ENCODE peak calls at places on chromosome 13, in five cellular contexts. B is K562, E is transverse colon, X is sigmoid colon, P is HCT116. J is an unnamed sample.

GRCh38 chr13:34216251-34216650 is 398.3 kb downstream of the RFC3 start:
- DNase-seq in B (no peak), E (no peak), X (no peak), P (no peak), J (no peak)

GRCh38 chr13:46893820-46894533 is 2.9 kb downstream of the HTR2A start:
- DNase-seq in B (peak; percentile 84), E (peak; percentile 66), X (peak; percentile 78), P (peak; percentile 6), J (peak; percentile 69)

GRCh38 chr13:40164137-40164536 is 502.3 kb downstream of the FOXO1 start:
- DNase-seq in B (no peak), E (no peak), X (no peak), P (no peak), J (no peak)

GRCh38 chr13:93767917-93768422 is 541.4 kb downstream of the GPC6 start:
- DNase-seq in B (no peak), E (no peak), X (no peak), P (no peak), J (no peak)

GRCh38 chr13:42497798-42498197 is 76.2 kb upstream of the TNFSF11 start:
- DNase-seq in B (no peak), E (no peak), X (no peak), P (no peak), J (no peak)

GRCh38 chr13:31980842-31981241 is 50.7 kb upstream of the FRY start:
- DNase-seq in B (no peak), E (no peak), X (no peak), P (no peak), J (no peak)

GRCh38 chr13:111852701-111853100 is 214.2 kb upstream of the SOX1 start:
- DNase-seq in B (no peak), E (no peak), X (no peak), P (no peak), J (no peak)

GRCh38 chr13:97142452-97142851 is 79.7 kb upstream of the MBNL2 start:
- DNase-seq in B (peak; percentile 19), E (peak; percentile 70), X (no peak), P (peak; percentile 78), J (no peak)

GRCh38 chr13:59750860-59751259 is 412.9 kb downstream of the DIAPH3 start:
- DNase-seq in B (no peak), E (no peak), X (no peak), P (no peak), J (no peak)

GRCh38 chr13:95948646-95949045 is 104.6 kb downstream of the UGGT2 start:
- DNase-seq in B (no peak), E (no peak), X (no peak), P (no peak), J (no peak)

GRCh38 chr13:23870356-23871146 is 18.6 kb downstream of the MIPEP start:
- DNase-seq in B (no peak), E (no peak), X (no peak), P (no peak), J (no peak)

GRCh38 chr13:49502954-49503353 is 7.2 kb downstream of the PHF11 start:
- DNase-seq in B (no peak), E (peak; percentile 8), X (peak; percentile 74), P (no peak), J (no peak)

GRCh38 chr13:23748591-23748990 is 140.6 kb downstream of the MIPEP start:
- DNase-seq in B (no peak), E (no peak), X (no peak), P (no peak), J (no peak)

GRCh38 chr13:86757236-86757978 is 913.8 kb upstream of the SLITRK5 start:
- DNase-seq in B (no peak), E (no peak), X (no peak), P (no peak), J (no peak)

GRCh38 chr13:63288576-63288975 is 1872.9 kb upstream of the PCDH20 start:
- DNase-seq in B (no peak), E (no peak), X (no peak), P (no peak), J (no peak)

GRCh38 chr13:41311607-41312500 is 787 bp downstream of the NAA16 start:
- DNase-seq in B (no peak), E (peak; percentile 53), X (peak; percentile 68), P (no peak), J (peak; percentile 50)

GRCh38 chr13:82597737-82598136 is 1284.5 kb downstream of the SLITRK1 start:
- DNase-seq in B (no peak), E (no peak), X (no peak), P (no peak), J (peak; percentile 17)

GRCh38 chr13:103349664-103350063 is 283.4 kb upstream of the SLC10A2 start:
- DNase-seq in B (no peak), E (no peak), X (no peak), P (no peak), J (no peak)

GRCh38 chr13:93418398-93418797 is 191.8 kb downstream of the GPC6 start:
- DNase-seq in B (no peak), E (no peak), X (no peak), P (no peak), J (no peak)

GRCh38 chr13:20175406-20175794 is 14.5 kb upstream of the GJA3 start:
- DNase-seq in B (no peak), E (no peak), X (no peak), P (no peak), J (no peak)

GRCh38 chr13:65959305-65959704 is 1270.8 kb downstream of the PCDH9 start:
- DNase-seq in B (no peak), E (no peak), X (no peak), P (no peak), J (no peak)

GRCh38 chr13:19618925-19619324 is 14.5 kb upstream of the MPHOSPH8 start:
- DNase-seq in B (peak; percentile 27), E (no peak), X (no peak), P (peak; percentile 35), J (no peak)

GRCh38 chr13:46614582-46614981 is 61.6 kb downstream of the LRCH1 start:
- DNase-seq in B (no peak), E (no peak), X (no peak), P (no peak), J (no peak)

GRCh38 chr13:40553356-40553755 is 113.1 kb downstream of the FOXO1 start:
- DNase-seq in B (no peak), E (no peak), X (no peak), P (no peak), J (no peak)

GRCh38 chr13:46101488-46102289 is 3.1 kb downstream of the CPB2 start:
- DNase-seq in B (no peak), E (no peak), X (no peak), P (no peak), J (no peak)

GRCh38 chr13:111325941-111326620 is 5.6 kb downstream of the TEX29 start:
- DNase-seq in B (no peak), E (no peak), X (no peak), P (no peak), J (peak; percentile 59)

GRCh38 chr13:99606322-99607089 is 105.2 kb downstream of the TM9SF2 start:
- DNase-seq in B (peak; percentile 96), E (peak; percentile 93), X (peak; percentile 94), P (peak; percentile 43), J (peak; percentile 98)
- H3K27ac ChIP-seq in B (peak within 1 kb of the TSS; percentile 94), E (peak within 1 kb of the TSS; percentile 93), X (peak within 1 kb of the TSS; percentile 82), P (peak within 1 kb of the TSS; percentile 70), J (peak within 1 kb of the TSS; percentile 77)

DNA sequence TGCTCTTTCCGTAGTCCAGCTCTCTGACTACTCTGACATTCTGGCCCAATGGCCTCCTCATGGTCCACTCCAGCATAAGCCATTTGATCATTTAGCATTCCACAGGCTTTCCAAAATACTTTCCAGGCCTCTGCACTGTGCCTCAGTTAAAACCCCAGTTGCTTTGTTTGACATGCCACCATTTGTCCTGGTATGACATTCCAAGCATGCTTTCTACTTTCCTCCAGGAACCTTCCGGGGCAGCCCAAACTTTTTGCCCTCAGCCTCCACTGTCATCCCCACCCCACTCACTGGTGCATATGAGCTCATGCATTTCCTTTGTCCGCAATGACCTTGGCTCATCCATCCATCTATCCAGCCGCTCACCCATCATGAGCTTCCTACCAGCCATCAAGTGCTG is 41.8 kb upstream of the WASF3 start:
- DNase-seq in B (no peak), E (no peak), X (no peak), P (no peak), J (no peak)
- TF ChIP-seq POLR2AphosphoS5 in B (no peak), E (no peak), X (no peak), P (no peak), J (no peak)

GRCh38 chr13:113950451-113951245 is 23.2 kb downstream of the C13orf46 start:
- DNase-seq in B (no peak), E (no peak), X (no peak), P (no peak), J (no peak)

GRCh38 chr13:113951246-113951999 is 22.5 kb downstream of the C13orf46 start:
- DNase-seq in B (peak; percentile 84), E (peak; percentile 91), X (peak; percentile 93), P (peak; percentile 57), J (peak; percentile 95)

GRCh38 chr13:113947321-113948033 is 26.4 kb downstream of the C13orf46 start:
- DNase-seq in B (peak; percentile 32), E (peak; percentile 65), X (no peak), P (peak; percentile 12), J (no peak)

GRCh38 chr13:113948034-113948742 is 25.7 kb downstream of the C13orf46 start:
- DNase-seq in B (no peak), E (no peak), X (no peak), P (no peak), J (no peak)

GRCh38 chr13:113949546-113949945 is 24.3 kb downstream of the C13orf46 start:
- DNase-seq in B (no peak), E (no peak), X (no peak), P (no peak), J (no peak)
- H3K4me1 ChIP-seq in B (peaks cover 9% of the 10 kb centered on the region), E (peaks cover 7% of the 10 kb centered on the region), X (peaks cover 19% of the 10 kb centered on the region), P (no peaks in the 10 kb centered on the region), J (peaks cover 19% of the 10 kb centered on the region)

GRCh38 chr13:50712882-50713281 is 130.6 kb downstream of the DLEU7 start:
- DNase-seq in B (no peak), E (no peak), X (no peak), P (no peak), J (no peak)
- H3K27ac ChIP-seq in B (no peak overlapping the region), E (peak overlapping the region; percentile 42), X (no peak overlapping the region), P (no peak overlapping the region), J (no peak overlapping the region)

GRCh38 chr13:79900356-79900755 is 419.4 kb downstream of the NDFIP2 start:
- DNase-seq in B (no peak), E (no peak), X (no peak), P (no peak), J (no peak)
- TF ChIP-seq POLR2AphosphoS5 in B (no peak), E (no peak), X (no peak), P (no peak), J (no peak)

DNA sequence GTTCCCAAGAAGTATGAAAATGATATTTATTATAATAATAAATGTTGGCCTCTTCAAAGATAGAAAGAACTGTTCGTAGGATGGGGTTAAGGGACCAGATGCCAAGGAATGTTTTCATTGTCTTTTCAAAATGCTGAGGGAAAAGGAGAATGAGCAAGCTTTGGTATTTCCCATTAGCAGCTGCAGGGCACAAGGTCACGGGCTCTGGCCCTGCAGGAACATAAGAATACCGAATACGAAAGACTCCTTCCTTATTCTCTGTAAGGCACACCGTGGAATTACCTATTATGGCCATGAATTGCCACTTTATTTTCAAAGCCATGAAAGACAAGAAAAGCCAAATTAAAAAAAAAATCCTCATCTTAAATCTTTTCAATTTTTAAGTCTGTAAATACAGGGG is 49.6 kb upstream of the OLFM4 start:
- DNase-seq in B (no peak), E (no peak), X (no peak), P (no peak), J (no peak)
- H3K4me1 ChIP-seq in B (no peaks in the 10 kb centered on the region), E (no peaks in the 10 kb centered on the region), X (no peaks in the 10 kb centered on the region), P (no peaks in the 10 kb centered on the region), J (no peaks in the 10 kb centered on the region)